ENCODE peak calls at places on chromosomes 6 and 20, in five cellular contexts. F is NAMALWA; M is stimulated activated CD4-positive, alpha-beta T cell treated with anti-CD3 and anti-CD28 coated beads, Interleukin-4, amount 100 ng/mL, for 48 hours; B is heart right ventricle; H is ovary. Y is an unnamed sample.

GRCh38 chr20:45012682-45013302 is 46.5 kb downstream of the STK4 start:
- DNase-seq in F (no peak), H (no peak), M (no peak), B (no peak), Y (no peak)

GRCh38 chr6:87772597-87773530 is 70.8 kb upstream of the AKIRIN2 start:
- DNase-seq in M (no peak), H (no peak), F (no peak), B (no peak), Y (no peak)

GRCh38 chr6:148760568-148761531 is 14.0 kb downstream of the UST start:
- DNase-seq in M (peak), F (peak), B (peak), H (peak), Y (peak)

GRCh38 chr6:77816766-77817270 is 164.0 kb downstream of the MEI4 start:
- DNase-seq in B (no peak), F (no peak), H (no peak), M (no peak), Y (no peak)

GRCh38 chr20:62977613-62978558 is 25.4 kb downstream of the SLC17A9 start:
- DNase-seq in H (no peak), B (no peak), M (peak), F (peak), Y (peak)

GRCh38 chr20:36875702-36876472 is at the start of gene TLDC2:
- DNase-seq in H (no peak), M (no peak), F (no peak), B (no peak), Y (no peak)

GRCh38 chr6:149318581-149319286 is 1.2 kb downstream of the TAB2 start:
- DNase-seq in M (no peak), F (peak), H (no peak), B (no peak), Y (peak)

GRCh38 chr6:88842320-88842719 is 121.1 kb downstream of the RNGTT start:
- DNase-seq in M (no peak), F (no peak), H (no peak), B (no peak), Y (no peak)

GRCh38 chr6:404685-405423 is 13.3 kb downstream of the IRF4 start:
- DNase-seq in B (no peak), M (no peak), F (peak), H (no peak), Y (no peak)

GRCh38 chr6:40755046-40755681 is 168.0 kb upstream of the LRFN2 start:
- DNase-seq in B (no peak), H (no peak), M (no peak), F (no peak), Y (peak)

GRCh38 chr20:22411568-22412450 is 172.6 kb downstream of the FOXA2 start:
- DNase-seq in B (no peak), M (no peak), F (no peak), H (no peak), Y (peak)

GRCh38 chr20:6381887-6382286 is 259.1 kb upstream of the FERMT1 start:
- DNase-seq in B (no peak), M (no peak), F (no peak), H (no peak), Y (no peak)

GRCh38 chr6:31777667-31778050 is 531 bp upstream of the VWA7 start:
- DNase-seq in M (no peak), H (no peak), B (no peak), F (no peak), Y (no peak)

GRCh38 chr6:150050846-150051245 is 18.1 kb downstream of the ULBP3 start:
- DNase-seq in F (no peak), H (no peak), B (no peak), M (no peak), Y (no peak)

GRCh38 chr20:57780398-57780797 is 70.6 kb upstream of the PMEPA1 start:
- DNase-seq in F (no peak), M (no peak), B (no peak), H (no peak), Y (no peak)

GRCh38 chr20:35698298-35699126 is 640 bp downstream of the NFS1 start:
- DNase-seq in F (peak), B (no peak), H (no peak), M (no peak), Y (no peak)

GRCh38 chr6:1082040-1082935 is 229.6 kb upstream of the FOXQ1 start:
- DNase-seq in M (no peak), B (no peak), F (no peak), H (no peak), Y (peak)

GRCh38 chr6:17910178-17910577 is 77.3 kb downstream of the KIF13A start:
- DNase-seq in B (no peak), M (no peak), H (no peak), F (peak), Y (peak)

GRCh38 chr6:136244061-136244616 is 6.0 kb downstream of the MTFR2 start:
- DNase-seq in H (no peak), M (no peak), B (no peak), F (no peak), Y (no peak)

GRCh38 chr20:51337126-51337805 is 205.3 kb downstream of the NFATC2 start:
- DNase-seq in B (no peak), H (no peak), M (no peak), F (no peak), Y (no peak)

GRCh38 chr6:168292911-168293310 is 26.7 kb downstream of the DACT2 start:
- DNase-seq in F (no peak), B (no peak), M (no peak), H (no peak), Y (no peak)

GRCh38 chr20:2771631-2772080 is 28.8 kb downstream of the CPXM1 start:
- DNase-seq in M (no peak), H (no peak), B (no peak), F (no peak), Y (peak)

GRCh38 chr20:64101731-64102621 is 5.4 kb downstream of the NPBWR2 start:
- DNase-seq in M (peak), F (peak), B (peak), H (no peak), Y (no peak)

GRCh38 chr6:136113736-136114173 is 136.4 kb downstream of the MTFR2 start:
- DNase-seq in M (no peak), H (no peak), F (peak), B (peak), Y (peak)

GRCh38 chr6:56730663-56731529 is 88.2 kb upstream of the DST start:
- DNase-seq in F (no peak), H (peak), B (no peak), M (no peak), Y (no peak)

GRCh38 chr6:69973138-69973537 is 106.8 kb downstream of the COL19A1 start:
- DNase-seq in H (no peak), F (no peak), B (no peak), M (no peak), Y (no peak)

GRCh38 chr6:159169193-159169555 is at the start of gene FNDC1:
- DNase-seq in M (peak), F (peak), B (peak), H (no peak), Y (no peak)